ENCODE peak calls at places on chromosomes 6 and 20, in six cellular contexts. M, T, W, P, E and H are unnamed samples.

GRCh38 chr6:34583461-34583860 is 27.3 kb upstream of the SPDEF start:
- DNase-seq in P (no peak), T (no peak), M (no peak), E (no peak), W (peak; percentile 66), H (no peak)

GRCh38 chr6:142820336-142821016 is 124.5 kb downstream of the HIVEP2 start:
- DNase-seq in E (no peak), W (no peak), T (no peak), P (no peak), M (no peak), H (no peak)

GRCh38 chr6:69105288-69105687 is 470.2 kb downstream of the ADGRB3 start:
- DNase-seq in M (no peak), E (no peak), T (no peak), P (no peak), W (no peak), H (no peak)

GRCh38 chr6:52293067-52293466 is 8.5 kb upstream of the MCM3 start:
- DNase-seq in M (no peak), T (no peak), W (no peak), P (no peak), E (no peak), H (no peak)

GRCh38 chr6:85422996-85423395 is 26.9 kb upstream of the NT5E start:
- DNase-seq in E (no peak), W (no peak), T (no peak), P (no peak), M (no peak), H (no peak)

GRCh38 chr6:81105998-81106397 is 646.5 kb downstream of the TENT5A start:
- DNase-seq in E (no peak), T (no peak), W (no peak), M (no peak), P (no peak), H (no peak)

GRCh38 chr6:7975764-7976146 is 65.2 kb upstream of the TXNDC5 start:
- DNase-seq in M (no peak), P (no peak), T (peak; percentile 29), W (no peak), E (peak; percentile 18), H (peak; percentile 16)

GRCh38 chr6:7916959-7917358 is 6.4 kb upstream of the TXNDC5 start:
- DNase-seq in W (no peak), M (no peak), T (no peak), P (no peak), E (no peak), H (no peak)

GRCh38 chr6:25768566-25768965 is 14.0 kb downstream of the SLC17A4 start:
- DNase-seq in W (no peak), T (no peak), E (no peak), P (no peak), M (no peak), H (no peak)

GRCh38 chr20:26209171-26209941 is 512.7 kb upstream of the ZNF337 start:
- DNase-seq in T (no peak), E (no peak), P (no peak), W (peak; percentile 67), M (no peak), H (no peak)

GRCh38 chr20:62127799-62128198 is 5.5 kb downstream of the LSM14B start:
- DNase-seq in T (no peak), E (no peak), M (no peak), P (no peak), W (no peak), H (no peak)

GRCh38 chr6:300026-300425 is 7.7 kb downstream of the DUSP22 start:
- DNase-seq in E (no peak), M (no peak), T (no peak), W (no peak), P (peak; percentile 18), H (no peak)

GRCh38 chr6:297571-298232 is 5.4 kb downstream of the DUSP22 start:
- DNase-seq in E (no peak), M (no peak), W (no peak), T (no peak), P (no peak), H (no peak)

GRCh38 chr6:299050-299980 is 7.0 kb downstream of the DUSP22 start:
- DNase-seq in P (no peak), W (no peak), M (no peak), E (no peak), T (no peak), H (no peak)

GRCh38 chr6:296151-297122 is 4.2 kb downstream of the DUSP22 start:
- DNase-seq in T (no peak), W (peak; percentile 86), M (no peak), E (no peak), P (peak; percentile 77), H (no peak)

GRCh38 chr6:298233-299049 is 6.2 kb downstream of the DUSP22 start:
- DNase-seq in T (no peak), E (no peak), W (no peak), P (peak; percentile 59), M (no peak), H (no peak)
- H3K4me3 ChIP-seq in T (no peak overlapping the region), E (no peak overlapping the region), W (no peak overlapping the region), P (no peak overlapping the region), M (no peak overlapping the region), H (no peak overlapping the region)

GRCh38 chr20:4050581-4050980 is 35.2 kb upstream of the RNF24 start:
- DNase-seq in W (no peak), P (no peak), M (no peak), E (no peak), T (peak; percentile 0), H (no peak)

GRCh38 chr20:4052554-4052953 is 37.2 kb upstream of the RNF24 start:
- DNase-seq in E (no peak), T (no peak), W (no peak), P (no peak), M (peak; percentile 49), H (no peak)

GRCh38 chr20:4052139-4052480 is 36.8 kb upstream of the RNF24 start:
- DNase-seq in W (no peak), T (no peak), P (no peak), M (no peak), E (no peak), H (no peak)

GRCh38 chr20:4053071-4053470 is 37.7 kb upstream of the RNF24 start:
- DNase-seq in E (no peak), P (no peak), M (no peak), W (no peak), T (no peak), H (no peak)

DNA sequence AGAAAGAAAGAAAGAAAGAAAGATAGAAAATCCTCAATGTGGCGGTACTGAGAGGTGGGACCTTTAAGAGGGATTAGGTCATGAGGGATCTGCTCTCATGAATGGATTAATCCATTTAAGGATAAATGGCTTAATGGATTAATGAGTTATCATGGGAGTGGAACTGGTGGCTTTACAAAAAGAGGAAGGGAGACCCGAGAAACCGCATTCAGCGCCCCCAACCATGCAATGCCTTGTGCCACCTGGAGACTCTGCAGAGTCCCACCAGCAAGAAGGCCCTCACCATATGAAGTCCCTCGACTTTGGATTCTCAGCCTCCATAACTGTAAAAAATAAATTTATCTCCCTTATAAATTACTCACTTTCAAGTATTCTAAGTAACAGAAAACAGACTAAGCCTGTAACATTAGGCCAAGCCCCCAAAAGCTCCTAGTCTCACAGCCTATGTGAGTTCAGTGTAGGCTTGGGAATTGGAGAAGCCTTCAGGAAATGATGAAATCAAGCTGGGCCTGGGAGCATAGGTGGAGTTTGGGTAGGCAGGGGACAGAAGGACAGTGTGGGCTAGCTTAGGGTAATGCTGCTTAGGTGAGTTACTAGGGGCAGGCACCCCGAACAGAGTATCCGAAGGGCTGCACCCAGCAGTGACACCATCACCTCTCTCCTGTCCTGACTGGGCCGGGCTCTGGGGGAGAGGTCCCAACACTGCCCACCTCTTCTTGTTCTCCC is 36.2 kb upstream of the RNF24 start:
- DNase-seq in P (no peak), E (no peak), T (no peak), M (no peak), W (peak; percentile 11), H (no peak)
- H3K9me3 ChIP-seq in P (no peaks in the 10 kb centered on the region), E (no peaks in the 10 kb centered on the region), T (no peaks in the 10 kb centered on the region), M (no peaks in the 10 kb centered on the region), W (no peaks in the 10 kb centered on the region), H (no peaks in the 10 kb centered on the region)

GRCh38 chr6:35691027-35691824 is 2.5 kb upstream of the FKBP5 start:
- DNase-seq in T (peak; percentile 89), P (peak; percentile 27), E (peak; percentile 94), W (peak; percentile 81), M (peak; percentile 80), H (peak; percentile 95)
- TF ChIP-seq POLR2A in T (no peak), P (no peak), E (no peak), W (no peak), M (peak; percentile 43), H (no peak)

GRCh38 chr6:123636282-123636681 is 468 bp downstream of the TRDN start:
- DNase-seq in M (no peak), P (no peak), E (no peak), W (no peak), T (no peak), H (no peak)
- H3K4me3 ChIP-seq in M (no peak overlapping the region), P (no peak overlapping the region), E (no peak overlapping the region), W (no peak overlapping the region), T (no peak overlapping the region), H (no peak overlapping the region)

GRCh38 chr20:21707267-21707666 is 1.8 kb downstream of the PAX1 start:
- DNase-seq in E (no peak), W (no peak), T (no peak), M (no peak), P (no peak), H (no peak)
- H3K9me3 ChIP-seq in E (no peaks in the 10 kb centered on the region), W (no peaks in the 10 kb centered on the region), T (no peaks in the 10 kb centered on the region), M (no peaks in the 10 kb centered on the region), P (no peaks in the 10 kb centered on the region), H (no peaks in the 10 kb centered on the region)

DNA sequence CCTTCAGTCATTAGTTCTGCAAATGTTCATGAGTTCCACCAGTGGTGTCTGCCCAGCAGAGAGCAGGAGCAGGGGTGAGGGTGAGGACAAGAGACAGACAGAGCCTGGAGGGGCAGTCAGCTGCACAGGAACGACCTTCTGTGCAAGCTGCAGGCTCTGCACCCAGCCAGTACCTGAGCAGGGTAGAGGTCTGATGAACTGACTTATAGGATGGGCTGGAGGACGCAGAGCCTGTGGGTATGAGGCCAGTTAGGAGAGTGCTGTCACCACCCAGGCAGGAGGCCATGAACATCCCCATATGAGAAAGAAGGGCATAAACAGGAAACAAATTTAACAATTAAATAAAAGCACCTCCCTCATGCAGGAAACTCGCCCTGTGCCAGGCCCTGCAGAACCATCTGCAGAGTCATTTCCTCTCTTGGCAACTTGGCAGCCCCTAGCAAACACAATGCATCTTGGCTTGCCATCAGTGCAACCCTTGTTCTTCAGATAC is 17.9 kb downstream of the C6orf15 start:
- DNase-seq in E (peak; percentile 73), T (no peak), W (peak; percentile 85), P (peak; percentile 50), M (no peak), H (no peak)
- TF ChIP-seq POLR2A in E (no peak), T (no peak), W (no peak), P (no peak), M (no peak), H (no peak)

GRCh38 chr6:41580690-41581089 is 34.5 kb downstream of the FOXP4 start:
- DNase-seq in W (no peak), E (no peak), M (no peak), T (no peak), P (no peak), H (no peak)

GRCh38 chr6:41577865-41578713 is 31.9 kb downstream of the FOXP4 start:
- DNase-seq in P (no peak), E (peak; percentile 72), T (peak; percentile 74), W (no peak), M (peak; percentile 44), H (no peak)

GRCh38 chr6:41577356-41577864 is 31.2 kb downstream of the FOXP4 start:
- DNase-seq in P (no peak), M (no peak), T (no peak), E (no peak), W (no peak), H (no peak)

GRCh38 chr6:41576667-41577066 is 30.5 kb downstream of the FOXP4 start:
- DNase-seq in T (no peak), M (peak; percentile 61), W (no peak), P (no peak), E (no peak), H (no peak)

GRCh38 chr6:41578714-41579610 is 32.8 kb downstream of the FOXP4 start:
- DNase-seq in E (no peak), T (no peak), M (no peak), W (no peak), P (no peak), H (no peak)
- H3K4me3 ChIP-seq in E (no peak overlapping the region), T (no peak overlapping the region), M (no peak overlapping the region), W (no peak overlapping the region), P (no peak overlapping the region), H (no peak overlapping the region)